ENCODE peak calls at places on chromosome 4, in seven cellular contexts. N is NCI-H1436 treated with DMSO at 0.1 percent for 48 hours; R is AG08396; S is stimulated activated CD8-positive, alpha-beta memory T cell treated with anti-CD3 and anti-CD28 coated beads, Interleukin-12 subunit alpha, Interleukin-12 subunit beta, amount 100 ng/mL, for 1 hour; X is stimulated activated CD4-positive, alpha-beta T cell treated with anti-CD3 and anti-CD28 coated beads, Interleukin-4, amount 100 ng/mL, for 48 hours; L is hepatic stellate cell; Z is activated gamma-delta T cell treated with Interleukin-2 at 50 U/mL for 16 hours. A is an unnamed sample.

GRCh38 chr4:184850431-184851199 is 24.8 kb upstream of the ACSL1 start:
- DNase-seq in S (no peak), X (no peak), R (no peak), Z (no peak), N (no peak), L (no peak), A (no peak)

GRCh38 chr4:118032691-118033090 is 1.6 kb upstream of the NDST3 start:
- DNase-seq in R (peak; percentile 21), Z (no peak), N (no peak), S (no peak), L (peak; percentile 7), X (no peak), A (peak; percentile 35)

GRCh38 chr4:23476514-23477090 is 413.2 kb downstream of the PPARGC1A start:
- DNase-seq in R (no peak), S (no peak), N (no peak), Z (no peak), X (no peak), L (no peak), A (no peak)

GRCh38 chr4:159134422-159134821 is 31.5 kb downstream of the RAPGEF2 start:
- DNase-seq in S (no peak), N (no peak), X (no peak), L (no peak), Z (no peak), R (no peak), A (no peak)

GRCh38 chr4:25002679-25003078 is 28.1 kb downstream of the LGI2 start:
- DNase-seq in L (no peak), S (no peak), N (no peak), Z (no peak), X (no peak), R (no peak), A (no peak)

GRCh38 chr4:110628321-110629213 is 5.7 kb upstream of the PITX2 start:
- DNase-seq in R (no peak), N (no peak), S (no peak), X (no peak), L (no peak), Z (no peak), A (no peak)

GRCh38 chr4:138540056-138540800 is 298.1 kb upstream of the SLC7A11 start:
- DNase-seq in Z (no peak), R (peak; percentile 20), S (no peak), L (no peak), X (no peak), N (no peak), A (no peak)

GRCh38 chr4:184384056-184384809 is 90.1 kb downstream of the IRF2 start:
- DNase-seq in Z (no peak), X (no peak), R (peak; percentile 61), N (no peak), L (peak; percentile 49), S (no peak), A (peak; percentile 10)

GRCh38 chr4:88672987-88673386 is 24.6 kb downstream of the NAP1L5 start:
- DNase-seq in R (peak; percentile 6), Z (no peak), L (no peak), N (no peak), S (no peak), X (no peak), A (no peak)

GRCh38 chr4:17315459-17315858 is 196.4 kb downstream of the QDPR start:
- DNase-seq in N (no peak), L (no peak), Z (no peak), S (no peak), R (no peak), X (no peak), A (no peak)

GRCh38 chr4:9898596-9899345 is 117.3 kb downstream of the DRD5 start:
- DNase-seq in Z (no peak), R (peak; percentile 12), X (no peak), N (no peak), S (no peak), L (peak; percentile 16), A (no peak)

GRCh38 chr4:138199568-138200235 is 42.4 kb downstream of the SLC7A11 start:
- DNase-seq in L (no peak), Z (no peak), R (no peak), X (no peak), S (no peak), N (no peak), A (no peak)

GRCh38 chr4:185210102-185210981 is 944 bp downstream of the SNX25 start:
- DNase-seq in R (peak; percentile 56), X (peak; percentile 26), L (peak; percentile 49), Z (peak; percentile 24), S (peak; percentile 15), N (no peak), A (no peak)

GRCh38 chr4:138567696-138568095 is 325.5 kb upstream of the SLC7A11 start:
- DNase-seq in S (no peak), Z (no peak), X (no peak), R (no peak), N (no peak), L (peak; percentile 18), A (no peak)

GRCh38 chr4:74543983-74544382 is 99.0 kb downstream of the AREG start:
- DNase-seq in Z (no peak), S (no peak), L (no peak), R (no peak), X (no peak), N (no peak), A (no peak)

GRCh38 chr4:25440478-25441030 is 63.5 kb downstream of the ANAPC4 start:
- DNase-seq in Z (no peak), R (no peak), X (no peak), L (no peak), N (no peak), S (no peak), A (no peak)

GRCh38 chr4:137934921-137935320 is 307.2 kb downstream of the SLC7A11 start:
- DNase-seq in X (no peak), L (no peak), S (no peak), Z (no peak), R (no peak), N (no peak), A (no peak)

GRCh38 chr4:142092941-142093340 is 456.6 kb downstream of the IL15 start:
- DNase-seq in N (no peak), Z (no peak), S (no peak), L (no peak), X (no peak), R (no peak), A (no peak)

GRCh38 chr4:91089194-91089593 is 962.0 kb downstream of the CCSER1 start:
- DNase-seq in Z (no peak), N (no peak), X (no peak), L (no peak), S (no peak), R (no peak), A (no peak)

GRCh38 chr4:90958256-90958895 is 831.2 kb downstream of the CCSER1 start:
- DNase-seq in X (no peak), R (peak; percentile 2), L (no peak), N (no peak), Z (no peak), S (no peak), A (no peak)

GRCh38 chr4:1078490-1078889 is 34.9 kb downstream of the RNF212 start:
- DNase-seq in X (no peak), R (no peak), Z (no peak), L (no peak), S (no peak), N (no peak), A (no peak)

GRCh38 chr4:153205028-153205648 is 895 bp downstream of the TRIM2 start:
- DNase-seq in S (no peak), Z (peak; percentile 12), X (no peak), L (no peak), N (no peak), R (no peak), A (no peak)

GRCh38 chr4:109879081-109879480 is 31.2 kb downstream of the LRIT3 start:
- DNase-seq in L (no peak), S (no peak), N (no peak), R (no peak), X (no peak), Z (no peak), A (no peak)

GRCh38 chr4:22240814-22241213 is 275.1 kb downstream of the ADGRA3 start:
- DNase-seq in X (no peak), N (no peak), R (no peak), Z (no peak), L (no peak), S (no peak), A (no peak)

GRCh38 chr4:137393043-137393442 is 139.3 kb downstream of the PCDH18 start:
- DNase-seq in S (no peak), R (no peak), N (no peak), Z (no peak), L (no peak), X (no peak), A (no peak)

GRCh38 chr4:3628868-3629175 is 96.6 kb upstream of the LRPAP1 start:
- DNase-seq in L (no peak), R (no peak), Z (no peak), S (no peak), N (no peak), X (no peak), A (no peak)

GRCh38 chr4:56613101-56613862 is 67.8 kb downstream of the HOPX start:
- DNase-seq in S (no peak), N (no peak), L (peak; percentile 27), R (peak; percentile 56), Z (no peak), X (no peak), A (peak; percentile 19)

GRCh38 chr4:119314356-119314755 is 7.6 kb downstream of the FABP2 start:
- DNase-seq in Z (peak; percentile 19), S (no peak), L (no peak), N (no peak), R (peak; percentile 22), X (no peak), A (no peak)

GRCh38 chr4:5381981-5382441 is 326.3 kb downstream of the EVC2 start:
- DNase-seq in R (peak; percentile 57), S (no peak), X (no peak), N (no peak), Z (no peak), L (peak; percentile 81), A (no peak)

GRCh38 chr4:183588169-183588675 is 70.8 kb downstream of the RWDD4 start:
- DNase-seq in L (no peak), Z (no peak), R (peak; percentile 32), N (peak; percentile 15), X (no peak), S (no peak), A (no peak)

GRCh38 chr4:111883557-111883999 is 261.7 kb upstream of the FAM241A start:
- DNase-seq in N (no peak), S (no peak), Z (no peak), R (no peak), X (no peak), L (no peak), A (no peak)

GRCh38 chr4:3669553-3669949 is 96.6 kb upstream of the ADRA2C start:
- DNase-seq in S (no peak), L (no peak), X (no peak), Z (no peak), N (no peak), R (no peak), A (no peak)